ENCODE peak calls at places on chromosomes 7 and 10, in four cellular contexts. One of them, this sample, is unnamed.

GRCh38 chr7:150941351-150941982 is 36.7 kb downstream of the KCNH2 start:
- DNase-seq in spleen: no peak
- DNase-seq in GM12891: no peak
- DNase-seq in breast epithelium: no peak
- DNase-seq in this sample: no peak

GRCh38 chr7:156733638-156734037 is 93.1 kb downstream of the RNF32 start:
- DNase-seq in spleen: no peak
- DNase-seq in GM12891: no peak
- DNase-seq in breast epithelium: no peak
- DNase-seq in this sample: no peak

GRCh38 chr10:68362590-68362989 is 29.9 kb upstream of the PBLD start:
- DNase-seq in spleen: no peak
- DNase-seq in GM12891: no peak
- DNase-seq in breast epithelium: no peak
- DNase-seq in this sample: no peak

GRCh38 chr7:80415522-80415921 is 96.3 kb downstream of the GNAT3 start:
- DNase-seq in spleen: no peak
- DNase-seq in GM12891: no peak
- DNase-seq in breast epithelium: no peak
- DNase-seq in this sample: no peak

GRCh38 chr10:29689001-29689400 is 54.2 kb upstream of the SVIL start:
- DNase-seq in spleen: no peak
- DNase-seq in GM12891: no peak
- DNase-seq in breast epithelium: no peak
- DNase-seq in this sample: no peak

GRCh38 chr7:96823274-96823673 is 113.6 kb upstream of the SEM1 start:
- DNase-seq in spleen: no peak
- DNase-seq in GM12891: no peak
- DNase-seq in breast epithelium: no peak
- DNase-seq in this sample: no peak

GRCh38 chr10:42976353-42977031 is 100.4 kb upstream of the RET start:
- DNase-seq in spleen: peak; percentile 43
- DNase-seq in GM12891: no peak
- DNase-seq in breast epithelium: peak; percentile 28
- DNase-seq in this sample: peak; percentile 17

GRCh38 chr10:129491123-129491734 is 24.2 kb downstream of the MGMT start:
- DNase-seq in spleen: no peak
- DNase-seq in GM12891: no peak
- DNase-seq in breast epithelium: no peak
- DNase-seq in this sample: no peak

GRCh38 chr10:112115781-112116385 is 67.7 kb downstream of the GPAM start:
- DNase-seq in spleen: no peak
- DNase-seq in GM12891: peak; percentile 35
- DNase-seq in breast epithelium: no peak
- DNase-seq in this sample: peak; percentile 46

GRCh38 chr10:100984670-100985177 is 2.6 kb downstream of the MRPL43 start:
- DNase-seq in spleen: peak; percentile 16
- DNase-seq in GM12891: no peak
- DNase-seq in breast epithelium: peak; percentile 10
- DNase-seq in this sample: no peak

GRCh38 chr7:89771003-89771636 is 383.1 kb upstream of the STEAP1 start:
- DNase-seq in spleen: no peak
- DNase-seq in GM12891: no peak
- DNase-seq in breast epithelium: no peak
- DNase-seq in this sample: no peak

GRCh38 chr10:4651404-4652037 is 174.5 kb upstream of the AKR1E2 start:
- DNase-seq in spleen: no peak
- DNase-seq in GM12891: no peak
- DNase-seq in breast epithelium: no peak
- DNase-seq in this sample: no peak

GRCh38 chr7:92750961-92751360 is 85.4 kb downstream of the CDK6 start:
- DNase-seq in spleen: no peak
- DNase-seq in GM12891: no peak
- DNase-seq in breast epithelium: no peak
- DNase-seq in this sample: no peak

GRCh38 chr7:44748948-44749731 is 493 bp downstream of the ZMIZ2 start:
- DNase-seq in spleen: no peak
- DNase-seq in GM12891: no peak
- DNase-seq in breast epithelium: no peak
- DNase-seq in this sample: no peak

GRCh38 chr10:50651808-50652207 is 28.1 kb upstream of the SGMS1 start:
- DNase-seq in spleen: no peak
- DNase-seq in GM12891: no peak
- DNase-seq in breast epithelium: no peak
- DNase-seq in this sample: no peak

GRCh38 chr7:136086712-136087111 is 109.6 kb upstream of the MTPN start:
- DNase-seq in spleen: no peak
- DNase-seq in GM12891: no peak
- DNase-seq in breast epithelium: no peak
- DNase-seq in this sample: peak; percentile 44

GRCh38 chr10:36504752-36505151 is 620.6 kb upstream of the ANKRD30A start:
- DNase-seq in spleen: no peak
- DNase-seq in GM12891: no peak
- DNase-seq in breast epithelium: no peak
- DNase-seq in this sample: no peak

GRCh38 chr10:130623680-130624271 is 487.6 kb downstream of the GLRX3 start:
- DNase-seq in spleen: no peak
- DNase-seq in GM12891: no peak
- DNase-seq in breast epithelium: no peak
- DNase-seq in this sample: no peak

GRCh38 chr10:43252785-43253341 is 14.0 kb downstream of the RASGEF1A start:
- DNase-seq in spleen: peak; percentile 66
- DNase-seq in GM12891: no peak
- DNase-seq in breast epithelium: peak; percentile 42
- DNase-seq in this sample: no peak

GRCh38 chr7:151851160-151851751 is 25.7 kb downstream of the PRKAG2 start:
- DNase-seq in spleen: peak; percentile 84
- DNase-seq in GM12891: no peak
- DNase-seq in breast epithelium: no peak
- DNase-seq in this sample: peak; percentile 80

GRCh38 chr10:127150136-127150535 is 46.3 kb downstream of the INSYN2A start:
- DNase-seq in spleen: no peak
- DNase-seq in GM12891: no peak
- DNase-seq in breast epithelium: no peak
- DNase-seq in this sample: no peak

GRCh38 chr10:6694447-6695155 is 114.5 kb upstream of the PRKCQ start:
- DNase-seq in spleen: no peak
- DNase-seq in GM12891: no peak
- DNase-seq in breast epithelium: no peak
- DNase-seq in this sample: no peak

GRCh38 chr7:28316489-28316888 is 95.8 kb upstream of the CREB5 start:
- DNase-seq in spleen: no peak
- DNase-seq in GM12891: no peak
- DNase-seq in breast epithelium: no peak
- DNase-seq in this sample: no peak

GRCh38 chr7:77353407-77353721 is 62.8 kb downstream of the GSAP start:
- DNase-seq in spleen: no peak
- DNase-seq in GM12891: no peak
- DNase-seq in breast epithelium: no peak
- DNase-seq in this sample: no peak

GRCh38 chr7:158028971-158029370 is 558.7 kb downstream of the PTPRN2 start:
- DNase-seq in spleen: peak; percentile 48
- DNase-seq in GM12891: no peak
- DNase-seq in breast epithelium: peak; percentile 42
- DNase-seq in this sample: peak; percentile 22

GRCh38 chr7:44565097-44565794 is 8.5 kb downstream of the DDX56 start:
- DNase-seq in spleen: peak; percentile 92
- DNase-seq in GM12891: peak; percentile 70
- DNase-seq in breast epithelium: peak; percentile 79
- DNase-seq in this sample: peak; percentile 73

GRCh38 chr7:155208681-155209477 is 88.8 kb upstream of the INSIG1 start:
- DNase-seq in spleen: peak; percentile 79
- DNase-seq in GM12891: no peak
- DNase-seq in breast epithelium: peak; percentile 55
- DNase-seq in this sample: no peak

GRCh38 chr10:21488954-21489446 is 36.5 kb downstream of the SKIDA1 start:
- DNase-seq in spleen: no peak
- DNase-seq in GM12891: no peak
- DNase-seq in breast epithelium: no peak
- DNase-seq in this sample: no peak

GRCh38 chr10:22657566-22658190 is 56.7 kb downstream of the PIP4K2A start:
- DNase-seq in spleen: no peak
- DNase-seq in GM12891: no peak
- DNase-seq in breast epithelium: no peak
- DNase-seq in this sample: no peak

GRCh38 chr7:20514364-20514763 is 101.1 kb upstream of the ABCB5 start:
- DNase-seq in spleen: no peak
- DNase-seq in GM12891: no peak
- DNase-seq in breast epithelium: no peak
- DNase-seq in this sample: peak; percentile 42

GRCh38 chr7:120941856-120942255 is 8.7 kb upstream of the ING3 start:
- DNase-seq in spleen: no peak
- DNase-seq in GM12891: no peak
- DNase-seq in breast epithelium: no peak
- DNase-seq in this sample: no peak
- TF ChIP-seq POLR2AphosphoS5 in spleen: peak; percentile 81
- TF ChIP-seq POLR2AphosphoS5 in GM12891: no peak
- TF ChIP-seq POLR2AphosphoS5 in breast epithelium: no peak
- TF ChIP-seq POLR2AphosphoS5 in this sample: no peak

GRCh38 chr7:120856621-120857352 is 1.2 kb downstream of the TSPAN12 start:
- DNase-seq in spleen: peak; percentile 79
- DNase-seq in GM12891: peak; percentile 32
- DNase-seq in breast epithelium: no peak
- DNase-seq in this sample: no peak
- TF ChIP-seq POLR2AphosphoS5 in spleen: no peak
- TF ChIP-seq POLR2AphosphoS5 in GM12891: no peak
- TF ChIP-seq POLR2AphosphoS5 in breast epithelium: no peak
- TF ChIP-seq POLR2AphosphoS5 in this sample: no peak

GRCh38 chr10:52322941-52323340 is 8.9 kb downstream of the DKK1 start:
- DNase-seq in spleen: no peak
- DNase-seq in GM12891: no peak
- DNase-seq in breast epithelium: no peak
- DNase-seq in this sample: no peak

GRCh38 chr10:52322323-52322722 is 8.2 kb downstream of the DKK1 start:
- DNase-seq in spleen: no peak
- DNase-seq in GM12891: no peak
- DNase-seq in breast epithelium: no peak
- DNase-seq in this sample: no peak

GRCh38 chr10:52318822-52319464 is 4.9 kb downstream of the DKK1 start:
- DNase-seq in spleen: no peak
- DNase-seq in GM12891: no peak
- DNase-seq in breast epithelium: no peak
- DNase-seq in this sample: no peak

GRCh38 chr10:52318136-52318810 is 4.2 kb downstream of the DKK1 start:
- DNase-seq in spleen: no peak
- DNase-seq in GM12891: no peak
- DNase-seq in breast epithelium: no peak
- DNase-seq in this sample: no peak

GRCh38 chr10:52319926-52320325 is 5.8 kb downstream of the DKK1 start:
- DNase-seq in spleen: no peak
- DNase-seq in GM12891: no peak
- DNase-seq in breast epithelium: no peak
- DNase-seq in this sample: no peak
- TF ChIP-seq POLR2AphosphoS5 in spleen: no peak
- TF ChIP-seq POLR2AphosphoS5 in GM12891: no peak
- TF ChIP-seq POLR2AphosphoS5 in breast epithelium: no peak
- TF ChIP-seq POLR2AphosphoS5 in this sample: no peak

GRCh38 chr10:132517951-132518521 is 19.6 kb upstream of the INPP5A start:
- DNase-seq in spleen: peak; percentile 66
- DNase-seq in GM12891: no peak
- DNase-seq in breast epithelium: peak; percentile 47
- DNase-seq in this sample: no peak

GRCh38 chr10:132515811-132516726 is 21.5 kb upstream of the INPP5A start:
- DNase-seq in spleen: peak; percentile 71
- DNase-seq in GM12891: no peak
- DNase-seq in breast epithelium: no peak
- DNase-seq in this sample: peak; percentile 8

GRCh38 chr10:132514841-132515521 is 22.6 kb upstream of the INPP5A start:
- DNase-seq in spleen: peak; percentile 86
- DNase-seq in GM12891: no peak
- DNase-seq in breast epithelium: no peak
- DNase-seq in this sample: peak; percentile 13

GRCh38 chr10:132518572-132519381 is 18.8 kb upstream of the INPP5A start:
- DNase-seq in spleen: peak; percentile 75
- DNase-seq in GM12891: no peak
- DNase-seq in breast epithelium: peak; percentile 90
- DNase-seq in this sample: peak; percentile 92

DNA sequence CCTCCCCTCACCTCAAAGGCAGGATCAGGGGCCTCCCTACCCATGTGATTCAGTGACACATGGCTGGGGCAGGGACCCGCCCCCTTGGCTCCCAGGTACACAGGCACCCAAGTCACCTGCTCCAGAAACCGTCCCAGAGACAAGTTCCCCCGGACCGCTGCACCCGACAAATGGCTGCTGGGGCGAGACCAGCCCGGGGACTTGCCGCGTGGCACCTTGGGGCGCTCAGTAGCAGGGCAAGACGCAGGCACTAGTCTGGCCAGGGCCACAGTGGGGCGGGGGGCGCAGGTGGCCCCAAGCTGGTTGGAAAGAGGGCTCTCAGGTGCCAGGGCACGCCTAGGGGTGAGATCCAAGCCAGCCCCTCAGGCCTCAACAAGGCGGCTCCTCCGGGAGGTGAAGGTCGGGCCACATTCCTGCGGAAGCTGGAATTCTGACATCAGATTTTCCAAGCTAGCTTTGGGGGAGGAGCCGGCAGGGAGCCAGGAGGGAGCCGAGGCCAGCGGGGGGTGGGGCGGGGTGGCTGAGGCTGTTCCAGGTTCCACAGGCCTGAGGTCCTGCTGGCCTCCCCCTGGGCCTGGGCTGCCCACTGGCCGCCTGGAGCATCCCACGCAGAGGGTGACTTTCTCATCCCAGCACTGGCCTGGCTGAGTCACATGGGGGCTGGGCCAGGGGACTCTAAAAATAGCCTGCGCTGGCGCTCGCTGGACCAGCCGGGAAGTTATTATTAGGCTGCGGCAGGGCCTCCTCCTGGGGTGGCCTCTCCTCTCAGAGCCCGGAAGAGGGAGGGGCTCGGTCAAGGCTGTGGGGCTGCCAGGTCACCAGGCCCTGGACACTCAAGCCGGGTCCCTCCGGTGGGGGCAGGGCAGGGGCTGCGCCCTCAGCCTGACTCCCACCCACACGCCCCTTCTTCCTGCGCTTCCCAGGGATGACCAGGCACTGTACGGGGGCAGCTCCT is 20.5 kb upstream of the INPP5A start:
- DNase-seq in spleen: peak; percentile 83
- DNase-seq in GM12891: no peak
- DNase-seq in breast epithelium: peak; percentile 85
- DNase-seq in this sample: peak; percentile 87
- TF ChIP-seq POLR2AphosphoS5 in spleen: peak; percentile 80
- TF ChIP-seq POLR2AphosphoS5 in GM12891: no peak
- TF ChIP-seq POLR2AphosphoS5 in breast epithelium: peak; percentile 80
- TF ChIP-seq POLR2AphosphoS5 in this sample: peak; percentile 32

DNA sequence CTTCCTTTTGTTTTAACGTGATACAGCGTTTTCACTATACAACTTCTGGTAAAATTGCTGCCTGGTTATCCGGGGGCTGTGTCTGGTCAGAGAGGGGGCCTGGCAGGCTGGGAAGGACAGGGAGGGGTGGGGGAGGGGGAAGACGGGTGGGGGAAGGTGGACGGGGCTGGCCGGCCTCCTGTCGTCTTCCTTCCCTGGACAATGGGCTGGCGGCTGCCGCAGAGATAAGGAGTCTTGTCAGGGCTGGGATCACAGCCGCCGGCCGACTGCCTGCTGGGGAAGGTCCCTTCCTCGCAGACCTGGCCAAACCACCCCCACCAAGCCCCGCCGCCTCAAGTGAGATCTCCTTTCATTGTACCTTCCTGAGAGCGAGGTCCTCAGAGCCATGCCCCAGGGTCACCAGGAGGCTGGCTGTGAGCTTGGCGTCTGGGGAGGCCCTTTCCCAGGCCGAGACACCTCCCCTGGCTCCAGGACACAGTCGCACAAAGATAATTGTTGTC is 151.2 kb upstream of the TNRC18 start:
- DNase-seq in spleen: peak; percentile 76
- DNase-seq in GM12891: no peak
- DNase-seq in breast epithelium: no peak
- DNase-seq in this sample: no peak
- TF ChIP-seq POLR2AphosphoS5 in spleen: no peak
- TF ChIP-seq POLR2AphosphoS5 in GM12891: no peak
- TF ChIP-seq POLR2AphosphoS5 in breast epithelium: no peak
- TF ChIP-seq POLR2AphosphoS5 in this sample: no peak